ENCODE peak calls at places on chromosomes 5 and 9, in nine cellular contexts. I is IMR-90; F is EL; B is heart right ventricle; S is activated naive CD4-positive, alpha-beta T cell; Y is HS-5; V is hippocampal formation; C is GM23248; G is NCI-H2029. J is an unnamed sample.

GRCh38 chr9:74856997-74857396 is 30.7 kb downstream of the TRPM6 start:
- DNase-seq in I (no peak), F (no peak), Y (no peak), B (no peak), C (no peak), V (no peak), G (no peak), S (no peak), J (no peak)

GRCh38 chr9:86713456-86713855 is 233.8 kb downstream of the GAS1 start:
- DNase-seq in S (no peak), I (peak), G (no peak), V (no peak), Y (peak), F (peak), C (peak), B (no peak), J (no peak)

GRCh38 chr5:180802325-180803180 is at the start of gene MGAT1:
- DNase-seq in F (peak), S (no peak), V (no peak), I (peak), B (peak), G (peak), Y (peak), C (peak), J (peak)

GRCh38 chr9:100104314-100104713 is 5.3 kb downstream of the INVS start:
- DNase-seq in S (no peak), C (peak), I (peak), F (peak), B (no peak), G (no peak), Y (peak), V (no peak), J (no peak)

GRCh38 chr5:107376546-107377276 is 294.0 kb downstream of the EFNA5 start:
- DNase-seq in S (no peak), G (no peak), I (peak), Y (no peak), F (peak), B (no peak), V (no peak), C (no peak), J (no peak)

GRCh38 chr5:38463634-38464521 is 92.6 kb downstream of the LIFR start:
- DNase-seq in F (peak), I (peak), G (no peak), S (no peak), C (peak), V (no peak), Y (peak), B (no peak), J (no peak)

GRCh38 chr5:168532471-168532870 is 3.4 kb downstream of the FBLL1 start:
- DNase-seq in I (no peak), Y (no peak), F (no peak), B (no peak), S (no peak), G (no peak), C (no peak), V (no peak), J (peak)

GRCh38 chr9:124283232-124283814 is 25.6 kb downstream of the NEK6 start:
- DNase-seq in G (no peak), C (no peak), I (no peak), V (no peak), F (no peak), B (no peak), Y (no peak), S (no peak), J (no peak)

GRCh38 chr9:136200424-136200823 is 4.5 kb downstream of the LHX3 start:
- DNase-seq in F (no peak), G (no peak), I (no peak), S (no peak), B (no peak), C (no peak), V (no peak), Y (no peak), J (no peak)

GRCh38 chr9:35103660-35104191 is 795 bp upstream of the STOML2 start:
- DNase-seq in I (no peak), Y (no peak), V (no peak), G (no peak), S (no peak), F (no peak), C (peak), B (no peak), J (no peak)

GRCh38 chr5:72130342-72130741 is 23.1 kb downstream of the MAP1B start:
- DNase-seq in I (peak), B (no peak), V (no peak), F (peak), C (peak), Y (no peak), G (no peak), S (no peak), J (no peak)

GRCh38 chr5:55594636-55595035 is 59.9 kb upstream of the PLPP1 start:
- DNase-seq in C (no peak), B (no peak), F (no peak), Y (no peak), V (no peak), I (no peak), G (no peak), S (no peak), J (no peak)

GRCh38 chr5:43661102-43661501 is 58.1 kb downstream of the NNT start:
- DNase-seq in F (peak), I (peak), C (peak), Y (no peak), B (peak), G (no peak), V (no peak), S (no peak), J (no peak)

GRCh38 chr9:75235632-75236031 is 147.3 kb downstream of the OSTF1 start:
- DNase-seq in G (peak), B (no peak), I (no peak), F (no peak), C (no peak), V (no peak), S (no peak), Y (no peak), J (no peak)

GRCh38 chr5:10288600-10289213 is 19.0 kb downstream of the CMBL start:
- DNase-seq in B (peak), F (no peak), C (no peak), Y (no peak), I (no peak), S (no peak), V (no peak), G (peak), J (no peak)

GRCh38 chr5:168366124-168366523 is 74.7 kb downstream of the WWC1 start:
- DNase-seq in F (peak), S (no peak), V (no peak), Y (peak), G (no peak), C (peak), B (no peak), I (peak), J (peak)

GRCh38 chr9:15221746-15222145 is 85.3 kb downstream of the TTC39B start:
- DNase-seq in V (no peak), Y (no peak), S (no peak), C (peak), B (no peak), I (no peak), F (no peak), G (no peak), J (no peak)

GRCh38 chr9:88007291-88007650 is 32.9 kb upstream of the CDK20 start:
- DNase-seq in G (no peak), C (no peak), Y (no peak), F (no peak), I (no peak), V (no peak), S (no peak), B (no peak), J (no peak)

GRCh38 chr9:23379842-23380241 is 446.2 kb downstream of the ELAVL2 start:
- DNase-seq in V (no peak), C (peak), G (no peak), I (no peak), F (no peak), Y (no peak), B (no peak), S (no peak), J (no peak)

GRCh38 chr9:99274016-99274415 is 51.9 kb downstream of the SEC61B start:
- DNase-seq in Y (no peak), G (no peak), I (no peak), V (no peak), S (no peak), F (no peak), C (no peak), B (no peak), J (no peak)

J was measured in retina.